ENCODE peak calls at places on chromosomes 4 and X, in six cellular contexts. R, I, Q, M, N and U are unnamed samples.

GRCh38 chr4:118921736-118922135 is 33.1 kb downstream of the SYNPO2 start:
- DNase-seq in M (no peak), N (no peak), I (no peak), R (no peak), Q (no peak), U (no peak)

GRCh38 chrX:7149421-7149820 is 1.5 kb upstream of the PUDP start:
- DNase-seq in M (no peak), N (no peak), Q (peak; percentile 21), R (no peak), I (no peak), U (no peak)

GRCh38 chr4:48879561-48880442 is 26.8 kb downstream of the OCIAD2 start:
- DNase-seq in M (no peak), R (no peak), Q (no peak), I (no peak), N (no peak), U (no peak)

GRCh38 chr4:168509786-168510185 is 12.9 kb downstream of the PALLD start:
- DNase-seq in N (no peak), R (peak; percentile 86), I (no peak), M (no peak), Q (no peak), U (peak; percentile 65)

GRCh38 chr4:149161247-149161646 is 654.4 kb downstream of the IQCM start:
- DNase-seq in N (no peak), M (no peak), Q (no peak), I (no peak), R (peak; percentile 28), U (no peak)

GRCh38 chr4:87014284-87014782 is 79.5 kb downstream of the AFF1 start:
- DNase-seq in I (no peak), Q (no peak), R (peak; percentile 32), M (no peak), N (no peak), U (peak; percentile 58)

GRCh38 chrX:30483996-30484395 is 93.6 kb downstream of the TASL start:
- DNase-seq in R (no peak), M (no peak), I (no peak), Q (peak; percentile 7), N (no peak), U (no peak)

GRCh38 chr4:173275150-173275549 is 59.0 kb downstream of the HMGB2 start:
- DNase-seq in I (no peak), N (no peak), M (no peak), Q (no peak), R (no peak), U (no peak)

GRCh38 chrX:32804034-32804433 is 407.3 kb downstream of the DMD start:
- DNase-seq in N (no peak), M (no peak), I (no peak), R (no peak), Q (no peak), U (no peak)

GRCh38 chr4:124745988-124746801 is 33.7 kb upstream of the ANKRD50 start:
- DNase-seq in R (no peak), Q (no peak), N (no peak), I (no peak), M (no peak), U (peak; percentile 31)

GRCh38 chr4:13219971-13220370 is 264.2 kb downstream of the RAB28 start:
- DNase-seq in N (no peak), Q (no peak), I (no peak), M (no peak), R (no peak), U (no peak)

GRCh38 chr4:67765401-67765800 is 11.2 kb upstream of the GNRHR start:
- DNase-seq in Q (no peak), I (no peak), N (no peak), M (no peak), R (no peak), U (no peak)

GRCh38 chrX:49221868-49222267 is 11.3 kb downstream of the CACNA1F start:
- DNase-seq in N (no peak), M (no peak), R (no peak), Q (no peak), I (no peak), U (no peak)

GRCh38 chr4:24988776-24989175 is 42.0 kb downstream of the LGI2 start:
- DNase-seq in I (peak; percentile 29), Q (peak; percentile 29), R (peak; percentile 18), M (no peak), N (peak; percentile 22), U (peak; percentile 69)

GRCh38 chr4:138671106-138671505 is 344.5 kb upstream of the NOCT start:
- DNase-seq in R (no peak), Q (no peak), N (no peak), M (no peak), I (no peak), U (no peak)